ENCODE peak calls at places on chromosomes 4 and X, in five cellular contexts. Z, D, B, F and G are unnamed samples.

GRCh38 chr4:92170340-92170739 is 133.4 kb upstream of the GRID2 start:
- DNase-seq in Z (no peak), D (no peak), B (no peak), F (no peak), G (no peak)

GRCh38 chr4:139054791-139055376 is 39.3 kb downstream of the NOCT start:
- DNase-seq in Z (peak; percentile 59), D (no peak), B (peak; percentile 34), F (no peak), G (no peak)

GRCh38 chr4:174111350-174111888 is 172.0 kb downstream of the FBXO8 start:
- DNase-seq in Z (no peak), D (no peak), B (no peak), F (no peak), G (no peak)

GRCh38 chr4:182736207-182736606 is 181.0 kb downstream of the DCTD start:
- DNase-seq in Z (no peak), D (no peak), B (no peak), F (no peak), G (peak; percentile 48)

GRCh38 chrX:129706395-129707072 is 32.2 kb upstream of the XPNPEP2 start:
- DNase-seq in Z (no peak), D (no peak), B (no peak), F (no peak), G (peak; percentile 58)

GRCh38 chr4:108793413-108793812 is 30.6 kb upstream of the ETNPPL start:
- DNase-seq in Z (no peak), D (no peak), B (no peak), F (no peak), G (no peak)

GRCh38 chr4:68373513-68373912 is 23.6 kb upstream of the YTHDC1 start:
- DNase-seq in Z (peak; percentile 89), D (peak; percentile 84), B (peak; percentile 79), F (peak; percentile 55), G (peak; percentile 49)

GRCh38 chr4:33924239-33924638 is 2320.1 kb downstream of the ARAP2 start:
- DNase-seq in Z (peak; percentile 30), D (peak; percentile 8), B (peak; percentile 61), F (no peak), G (peak; percentile 4)

GRCh38 chr4:4416981-4417380 is 30.1 kb downstream of the NSG1 start:
- DNase-seq in Z (no peak), D (no peak), B (no peak), F (no peak), G (no peak)

GRCh38 chr4:55393461-55394320 is 2.1 kb upstream of the TMEM165 start:
- DNase-seq in Z (no peak), D (no peak), B (peak; percentile 68), F (no peak), G (no peak)

GRCh38 chrX:63747331-63747730 is 37.7 kb downstream of the ARHGEF9 start:
- DNase-seq in Z (peak; percentile 14), D (no peak), B (peak; percentile 70), F (no peak), G (peak; percentile 6)

GRCh38 chr4:152485726-152486276 is 50.1 kb downstream of the FBXW7 start:
- DNase-seq in Z (no peak), D (no peak), B (peak; percentile 76), F (no peak), G (peak; percentile 78)

GRCh38 chr4:6500481-6501135 is 28.2 kb upstream of the PPP2R2C start:
- DNase-seq in Z (no peak), D (no peak), B (no peak), F (no peak), G (no peak)

GRCh38 chrX:133151320-133151719 is 54.4 kb upstream of the USP26 start:
- DNase-seq in Z (no peak), D (no peak), B (no peak), F (no peak), G (no peak)

GRCh38 chr4:141448490-141448889 is 187.9 kb upstream of the IL15 start:
- DNase-seq in Z (no peak), D (no peak), B (no peak), F (no peak), G (no peak)

GRCh38 chrX:140318306-140318705 is 186.6 kb downstream of the SOX3 start:
- DNase-seq in Z (no peak), D (no peak), B (peak; percentile 24), F (no peak), G (peak; percentile 70)

GRCh38 chr4:114497116-114497515 is 101.5 kb upstream of the UGT8 start:
- DNase-seq in Z (no peak), D (no peak), B (no peak), F (no peak), G (no peak)

GRCh38 chrX:6187256-6187655 is 41.4 kb downstream of the NLGN4X start:
- DNase-seq in Z (no peak), D (no peak), B (no peak), F (no peak), G (no peak)

GRCh38 chrX:45622538-45622937 is 421.9 kb upstream of the DIPK2B start:
- DNase-seq in Z (no peak), D (no peak), B (peak; percentile 54), F (no peak), G (peak; percentile 0)

GRCh38 chr4:146029939-146030710 is 91.5 kb upstream of the ZNF827 start:
- DNase-seq in Z (no peak), D (no peak), B (no peak), F (no peak), G (no peak)

GRCh38 chrX:101491943-101492342 is 6.7 kb downstream of the ARMCX4 start:
- DNase-seq in Z (no peak), D (no peak), B (no peak), F (no peak), G (no peak)

GRCh38 chr4:169957785-169958184 is 68.4 kb downstream of the MFAP3L start:
- DNase-seq in Z (no peak), D (no peak), B (no peak), F (no peak), G (peak; percentile 28)

GRCh38 chr4:4427886-4428285 is 41.0 kb downstream of the NSG1 start:
- DNase-seq in Z (no peak), D (no peak), B (no peak), F (no peak), G (no peak)

GRCh38 chr4:161990721-161991120 is 173.1 kb downstream of the FSTL5 start:
- DNase-seq in Z (no peak), D (no peak), B (no peak), F (no peak), G (peak; percentile 7)

GRCh38 chr4:176534566-176534965 is 214.8 kb downstream of the SPCS3 start:
- DNase-seq in Z (no peak), D (no peak), B (peak; percentile 73), F (no peak), G (peak; percentile 11)

GRCh38 chr4:31657859-31658258 is 937.7 kb downstream of the PCDH7 start:
- DNase-seq in Z (no peak), D (no peak), B (peak; percentile 28), F (no peak), G (peak; percentile 55)

GRCh38 chrX:130869239-130869638 is 33.8 kb downstream of the ENOX2 start:
- DNase-seq in Z (no peak), D (no peak), B (peak; percentile 37), F (no peak), G (no peak)

DNA sequence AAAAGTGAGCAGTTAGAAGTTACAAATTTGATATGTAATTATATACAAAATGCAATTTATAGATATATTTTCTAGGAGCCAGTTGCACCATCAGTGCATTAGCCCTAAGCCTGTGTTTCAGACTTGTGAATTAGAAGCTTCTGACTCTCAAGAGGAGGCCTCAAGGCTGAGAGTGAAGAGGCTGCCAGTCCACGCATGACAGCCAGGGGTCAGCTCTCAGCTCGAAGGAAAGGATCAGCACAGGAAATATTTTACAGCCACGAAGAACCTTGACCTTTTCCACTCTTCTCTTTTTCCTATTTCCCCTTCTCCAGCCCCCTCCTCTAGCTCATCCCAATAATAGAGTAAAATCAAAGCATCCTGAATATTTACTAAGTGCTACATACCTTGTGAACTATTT is 642.4 kb downstream of the TRIML1 start:
- DNase-seq in Z (peak; percentile 32), D (peak; percentile 39), B (no peak), F (peak; percentile 4), G (peak; percentile 51)
- TF ChIP-seq CTCF in Z (no peak), D (no peak), B (no peak), F (peak; percentile 55), G (peak; percentile 24)

GRCh38 chrX:69429339-69430014 is 74.6 kb upstream of the NALF2 start:
- DNase-seq in Z (no peak), D (no peak), B (no peak), F (no peak), G (no peak)

GRCh38 chrX:69424910-69425309 is 79.2 kb upstream of the NALF2 start:
- DNase-seq in Z (no peak), D (no peak), B (no peak), F (no peak), G (no peak)

GRCh38 chrX:69428216-69428615 is 75.9 kb upstream of the NALF2 start:
- DNase-seq in Z (no peak), D (no peak), B (no peak), F (no peak), G (no peak)

DNA sequence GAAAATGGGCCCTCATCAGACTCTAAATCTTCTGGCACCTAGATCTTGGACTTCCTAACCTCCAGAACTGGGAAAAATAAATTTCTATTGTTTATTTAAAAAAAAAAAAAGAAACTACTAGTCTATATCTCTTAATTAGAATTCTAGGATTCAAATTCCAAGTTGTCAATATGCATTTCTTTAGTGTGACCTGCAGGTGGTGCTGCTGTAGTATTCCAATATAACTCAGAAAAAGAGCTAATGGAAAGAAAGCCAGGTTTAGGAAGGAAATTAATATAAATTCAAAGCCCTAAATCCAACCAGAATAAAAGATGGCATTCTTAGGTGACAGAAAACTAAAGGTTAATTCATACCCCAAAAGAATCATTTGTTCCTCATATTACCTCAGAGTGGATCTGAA is 80.0 kb upstream of the NALF2 start:
- DNase-seq in Z (peak; percentile 8), D (no peak), B (peak; percentile 28), F (no peak), G (peak; percentile 27)
- TF ChIP-seq CTCF in Z (peak; percentile 38), D (no peak), B (peak; percentile 27), F (peak; percentile 54), G (peak; percentile 36)

GRCh38 chr4:159197885-159198269 is 95.0 kb downstream of the RAPGEF2 start:
- DNase-seq in Z (no peak), D (no peak), B (no peak), F (no peak), G (no peak)

GRCh38 chr4:159204566-159204965 is 101.7 kb downstream of the RAPGEF2 start:
- DNase-seq in Z (no peak), D (no peak), B (no peak), F (no peak), G (no peak)

GRCh38 chr4:159197260-159197884 is 94.5 kb downstream of the RAPGEF2 start:
- DNase-seq in Z (no peak), D (no peak), B (no peak), F (no peak), G (no peak)

GRCh38 chr4:159199827-159200226 is 96.9 kb downstream of the RAPGEF2 start:
- DNase-seq in Z (no peak), D (no peak), B (no peak), F (no peak), G (no peak)

GRCh38 chr4:159201168-159201567 is 98.3 kb downstream of the RAPGEF2 start:
- DNase-seq in Z (no peak), D (no peak), B (no peak), F (no peak), G (no peak)
- TF ChIP-seq CTCF in Z (no peak), D (no peak), B (no peak), F (no peak), G (no peak)

DNA sequence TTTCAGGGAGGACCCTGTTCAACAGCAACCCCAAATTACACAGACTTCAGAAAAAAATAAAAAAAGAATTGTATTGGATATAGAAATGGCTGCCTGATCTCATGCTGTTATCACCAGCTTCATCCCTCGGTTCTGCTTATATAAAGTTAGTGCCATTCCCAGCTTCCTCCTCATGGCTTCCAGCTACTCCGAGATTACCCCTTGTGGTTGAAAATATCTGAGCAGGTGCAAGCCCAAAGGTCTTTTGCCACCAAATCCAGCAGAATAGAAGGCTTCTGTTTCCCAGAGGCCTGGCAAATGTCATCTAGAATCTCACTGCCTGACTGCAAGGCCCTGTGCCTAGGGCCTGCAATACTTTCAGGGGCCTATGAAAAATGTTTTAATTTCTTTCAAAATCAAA is 13.8 kb upstream of the HPGDS start:
- DNase-seq in Z (no peak), D (no peak), B (no peak), F (no peak), G (no peak)
- TF ChIP-seq CTCF in Z (no peak), D (no peak), B (no peak), F (no peak), G (no peak)